ENCODE peak calls at places on chromosomes 7 and 10, in eight cellular contexts. One of them, this sample, is unnamed.

GRCh38 chr10:24256619-24257018 is 47.7 kb downstream of the KIAA1217 start:
- DNase-seq in GM10248: no peak
- DNase-seq in stimulated activated CD8-positive, alpha-beta memory T cell treated with anti-CD3 and anti-CD28 coated beads, Interleukin-2, amount 100 ng/mL, for 1 hour: no peak
- DNase-seq in kidney epithelial cell: no peak
- DNase-seq in heart right ventricle: no peak
- DNase-seq in NCI-H510A: no peak
- DNase-seq in fibroblast of pulmonary artery: no peak
- DNase-seq in breast epithelium: no peak
- DNase-seq in this sample: no peak

GRCh38 chr10:111874586-111874985 is 309.0 kb downstream of the GPAM start:
- DNase-seq in heart right ventricle: no peak
- DNase-seq in fibroblast of pulmonary artery: no peak
- DNase-seq in breast epithelium: no peak
- DNase-seq in kidney epithelial cell: no peak
- DNase-seq in GM10248: no peak
- DNase-seq in stimulated activated CD8-positive, alpha-beta memory T cell treated with anti-CD3 and anti-CD28 coated beads, Interleukin-2, amount 100 ng/mL, for 1 hour: no peak
- DNase-seq in NCI-H510A: no peak
- DNase-seq in this sample: no peak

GRCh38 chr10:89521368-89521767 is 14.0 kb downstream of the SLC16A12 start:
- DNase-seq in heart right ventricle: peak; percentile 60
- DNase-seq in stimulated activated CD8-positive, alpha-beta memory T cell treated with anti-CD3 and anti-CD28 coated beads, Interleukin-2, amount 100 ng/mL, for 1 hour: no peak
- DNase-seq in kidney epithelial cell: no peak
- DNase-seq in breast epithelium: no peak
- DNase-seq in fibroblast of pulmonary artery: no peak
- DNase-seq in NCI-H510A: no peak
- DNase-seq in GM10248: no peak
- DNase-seq in this sample: no peak

GRCh38 chr10:91672021-91672608 is 39.2 kb upstream of the PPP1R3C start:
- DNase-seq in NCI-H510A: peak; percentile 64
- DNase-seq in fibroblast of pulmonary artery: peak; percentile 64
- DNase-seq in breast epithelium: no peak
- DNase-seq in stimulated activated CD8-positive, alpha-beta memory T cell treated with anti-CD3 and anti-CD28 coated beads, Interleukin-2, amount 100 ng/mL, for 1 hour: no peak
- DNase-seq in kidney epithelial cell: no peak
- DNase-seq in GM10248: no peak
- DNase-seq in heart right ventricle: no peak
- DNase-seq in this sample: peak; percentile 87

GRCh38 chr10:3131098-3131497 is 41.5 kb downstream of the PITRM1 start:
- DNase-seq in heart right ventricle: no peak
- DNase-seq in GM10248: no peak
- DNase-seq in breast epithelium: no peak
- DNase-seq in kidney epithelial cell: peak; percentile 25
- DNase-seq in NCI-H510A: no peak
- DNase-seq in stimulated activated CD8-positive, alpha-beta memory T cell treated with anti-CD3 and anti-CD28 coated beads, Interleukin-2, amount 100 ng/mL, for 1 hour: no peak
- DNase-seq in fibroblast of pulmonary artery: peak; percentile 43
- DNase-seq in this sample: no peak

GRCh38 chr10:95756061-95756751 is at the start of gene ENTPD1:
- DNase-seq in stimulated activated CD8-positive, alpha-beta memory T cell treated with anti-CD3 and anti-CD28 coated beads, Interleukin-2, amount 100 ng/mL, for 1 hour: no peak
- DNase-seq in NCI-H510A: no peak
- DNase-seq in heart right ventricle: peak; percentile 19
- DNase-seq in fibroblast of pulmonary artery: peak; percentile 67
- DNase-seq in breast epithelium: no peak
- DNase-seq in GM10248: peak; percentile 35
- DNase-seq in kidney epithelial cell: no peak
- DNase-seq in this sample: no peak

GRCh38 chr10:33365314-33365713 is 30.8 kb upstream of the NRP1 start:
- DNase-seq in NCI-H510A: no peak
- DNase-seq in fibroblast of pulmonary artery: no peak
- DNase-seq in breast epithelium: no peak
- DNase-seq in GM10248: no peak
- DNase-seq in kidney epithelial cell: no peak
- DNase-seq in heart right ventricle: no peak
- DNase-seq in stimulated activated CD8-positive, alpha-beta memory T cell treated with anti-CD3 and anti-CD28 coated beads, Interleukin-2, amount 100 ng/mL, for 1 hour: no peak
- DNase-seq in this sample: peak; percentile 1

GRCh38 chr7:2921748-2922147 is 77.6 kb upstream of the GNA12 start:
- DNase-seq in NCI-H510A: no peak
- DNase-seq in fibroblast of pulmonary artery: no peak
- DNase-seq in heart right ventricle: no peak
- DNase-seq in breast epithelium: no peak
- DNase-seq in stimulated activated CD8-positive, alpha-beta memory T cell treated with anti-CD3 and anti-CD28 coated beads, Interleukin-2, amount 100 ng/mL, for 1 hour: no peak
- DNase-seq in GM10248: no peak
- DNase-seq in kidney epithelial cell: no peak
- DNase-seq in this sample: no peak

GRCh38 chr7:88027724-88028123 is 93.7 kb downstream of the ADAM22 start:
- DNase-seq in fibroblast of pulmonary artery: no peak
- DNase-seq in GM10248: no peak
- DNase-seq in heart right ventricle: no peak
- DNase-seq in NCI-H510A: no peak
- DNase-seq in kidney epithelial cell: no peak
- DNase-seq in breast epithelium: no peak
- DNase-seq in stimulated activated CD8-positive, alpha-beta memory T cell treated with anti-CD3 and anti-CD28 coated beads, Interleukin-2, amount 100 ng/mL, for 1 hour: no peak
- DNase-seq in this sample: no peak

GRCh38 chr7:50657912-50658311 is 92.7 kb upstream of the DDC start:
- DNase-seq in NCI-H510A: no peak
- DNase-seq in GM10248: no peak
- DNase-seq in kidney epithelial cell: no peak
- DNase-seq in breast epithelium: no peak
- DNase-seq in fibroblast of pulmonary artery: no peak
- DNase-seq in heart right ventricle: no peak
- DNase-seq in stimulated activated CD8-positive, alpha-beta memory T cell treated with anti-CD3 and anti-CD28 coated beads, Interleukin-2, amount 100 ng/mL, for 1 hour: no peak
- DNase-seq in this sample: no peak

GRCh38 chr7:17937506-17938115 is 2.7 kb downstream of the SNX13 start:
- DNase-seq in fibroblast of pulmonary artery: no peak
- DNase-seq in NCI-H510A: no peak
- DNase-seq in breast epithelium: no peak
- DNase-seq in GM10248: no peak
- DNase-seq in kidney epithelial cell: no peak
- DNase-seq in heart right ventricle: no peak
- DNase-seq in stimulated activated CD8-positive, alpha-beta memory T cell treated with anti-CD3 and anti-CD28 coated beads, Interleukin-2, amount 100 ng/mL, for 1 hour: no peak
- DNase-seq in this sample: no peak

GRCh38 chr7:16989883-16990413 is 108.2 kb upstream of the AGR3 start:
- DNase-seq in heart right ventricle: peak; percentile 55
- DNase-seq in GM10248: no peak
- DNase-seq in stimulated activated CD8-positive, alpha-beta memory T cell treated with anti-CD3 and anti-CD28 coated beads, Interleukin-2, amount 100 ng/mL, for 1 hour: no peak
- DNase-seq in kidney epithelial cell: peak; percentile 39
- DNase-seq in NCI-H510A: peak; percentile 57
- DNase-seq in breast epithelium: peak; percentile 85
- DNase-seq in fibroblast of pulmonary artery: peak; percentile 98
- DNase-seq in this sample: peak; percentile 90

GRCh38 chr10:112754001-112754411 is 196.0 kb upstream of the TCF7L2 start:
- DNase-seq in GM10248: no peak
- DNase-seq in fibroblast of pulmonary artery: peak; percentile 69
- DNase-seq in stimulated activated CD8-positive, alpha-beta memory T cell treated with anti-CD3 and anti-CD28 coated beads, Interleukin-2, amount 100 ng/mL, for 1 hour: no peak
- DNase-seq in NCI-H510A: no peak
- DNase-seq in kidney epithelial cell: no peak
- DNase-seq in heart right ventricle: no peak
- DNase-seq in breast epithelium: no peak
- DNase-seq in this sample: no peak

GRCh38 chr10:75283150-75284096 is 47.7 kb upstream of the COMTD1 start:
- DNase-seq in kidney epithelial cell: no peak
- DNase-seq in fibroblast of pulmonary artery: peak; percentile 48
- DNase-seq in stimulated activated CD8-positive, alpha-beta memory T cell treated with anti-CD3 and anti-CD28 coated beads, Interleukin-2, amount 100 ng/mL, for 1 hour: no peak
- DNase-seq in heart right ventricle: no peak
- DNase-seq in breast epithelium: no peak
- DNase-seq in GM10248: no peak
- DNase-seq in NCI-H510A: no peak
- DNase-seq in this sample: no peak

GRCh38 chr10:64113796-64114195 is 592.6 kb downstream of the REEP3 start:
- DNase-seq in breast epithelium: no peak
- DNase-seq in stimulated activated CD8-positive, alpha-beta memory T cell treated with anti-CD3 and anti-CD28 coated beads, Interleukin-2, amount 100 ng/mL, for 1 hour: no peak
- DNase-seq in GM10248: no peak
- DNase-seq in fibroblast of pulmonary artery: no peak
- DNase-seq in NCI-H510A: no peak
- DNase-seq in heart right ventricle: no peak
- DNase-seq in kidney epithelial cell: no peak
- DNase-seq in this sample: no peak

GRCh38 chr7:155652156-155653124 is 8.0 kb downstream of the RBM33 start:
- DNase-seq in breast epithelium: no peak
- DNase-seq in heart right ventricle: no peak
- DNase-seq in kidney epithelial cell: no peak
- DNase-seq in fibroblast of pulmonary artery: no peak
- DNase-seq in stimulated activated CD8-positive, alpha-beta memory T cell treated with anti-CD3 and anti-CD28 coated beads, Interleukin-2, amount 100 ng/mL, for 1 hour: no peak
- DNase-seq in NCI-H510A: no peak
- DNase-seq in GM10248: no peak
- DNase-seq in this sample: no peak

GRCh38 chr7:6394114-6394513 is 53.6 kb downstream of the DAGLB start:
- DNase-seq in heart right ventricle: no peak
- DNase-seq in breast epithelium: no peak
- DNase-seq in kidney epithelial cell: no peak
- DNase-seq in NCI-H510A: no peak
- DNase-seq in stimulated activated CD8-positive, alpha-beta memory T cell treated with anti-CD3 and anti-CD28 coated beads, Interleukin-2, amount 100 ng/mL, for 1 hour: no peak
- DNase-seq in GM10248: no peak
- DNase-seq in fibroblast of pulmonary artery: no peak
- DNase-seq in this sample: no peak

GRCh38 chr7:22357311-22358175 is 589 bp upstream of the RAPGEF5 start:
- DNase-seq in breast epithelium: no peak
- DNase-seq in kidney epithelial cell: peak; percentile 61
- DNase-seq in heart right ventricle: peak; percentile 21
- DNase-seq in GM10248: no peak
- DNase-seq in NCI-H510A: no peak
- DNase-seq in stimulated activated CD8-positive, alpha-beta memory T cell treated with anti-CD3 and anti-CD28 coated beads, Interleukin-2, amount 100 ng/mL, for 1 hour: no peak
- DNase-seq in fibroblast of pulmonary artery: peak; percentile 3
- DNase-seq in this sample: peak; percentile 93

GRCh38 chr7:106737202-106737562 is 76.2 kb upstream of the CCDC71L start:
- DNase-seq in heart right ventricle: no peak
- DNase-seq in fibroblast of pulmonary artery: peak; percentile 77
- DNase-seq in kidney epithelial cell: no peak
- DNase-seq in NCI-H510A: no peak
- DNase-seq in stimulated activated CD8-positive, alpha-beta memory T cell treated with anti-CD3 and anti-CD28 coated beads, Interleukin-2, amount 100 ng/mL, for 1 hour: no peak
- DNase-seq in GM10248: no peak
- DNase-seq in breast epithelium: no peak
- DNase-seq in this sample: peak; percentile 31

GRCh38 chr10:17430647-17431355 is 23.6 kb downstream of the ST8SIA6 start:
- DNase-seq in stimulated activated CD8-positive, alpha-beta memory T cell treated with anti-CD3 and anti-CD28 coated beads, Interleukin-2, amount 100 ng/mL, for 1 hour: no peak
- DNase-seq in kidney epithelial cell: peak; percentile 18
- DNase-seq in heart right ventricle: peak; percentile 82
- DNase-seq in NCI-H510A: no peak
- DNase-seq in fibroblast of pulmonary artery: peak; percentile 84
- DNase-seq in GM10248: peak; percentile 40
- DNase-seq in breast epithelium: peak; percentile 81
- DNase-seq in this sample: peak; percentile 18

GRCh38 chr7:149196705-149197171 is 1.4 kb downstream of the ZNF282 start:
- DNase-seq in NCI-H510A: no peak
- DNase-seq in stimulated activated CD8-positive, alpha-beta memory T cell treated with anti-CD3 and anti-CD28 coated beads, Interleukin-2, amount 100 ng/mL, for 1 hour: no peak
- DNase-seq in kidney epithelial cell: no peak
- DNase-seq in fibroblast of pulmonary artery: no peak
- DNase-seq in breast epithelium: no peak
- DNase-seq in GM10248: peak; percentile 38
- DNase-seq in heart right ventricle: no peak
- DNase-seq in this sample: no peak

GRCh38 chr10:25453619-25454018 is 278.8 kb downstream of the GPR158 start:
- DNase-seq in stimulated activated CD8-positive, alpha-beta memory T cell treated with anti-CD3 and anti-CD28 coated beads, Interleukin-2, amount 100 ng/mL, for 1 hour: no peak
- DNase-seq in breast epithelium: no peak
- DNase-seq in NCI-H510A: no peak
- DNase-seq in GM10248: no peak
- DNase-seq in kidney epithelial cell: no peak
- DNase-seq in heart right ventricle: no peak
- DNase-seq in fibroblast of pulmonary artery: no peak
- DNase-seq in this sample: no peak

GRCh38 chr10:73577788-73578187 is 13.4 kb downstream of the USP54 start:
- DNase-seq in GM10248: no peak
- DNase-seq in kidney epithelial cell: no peak
- DNase-seq in heart right ventricle: peak; percentile 80
- DNase-seq in NCI-H510A: no peak
- DNase-seq in stimulated activated CD8-positive, alpha-beta memory T cell treated with anti-CD3 and anti-CD28 coated beads, Interleukin-2, amount 100 ng/mL, for 1 hour: no peak
- DNase-seq in breast epithelium: peak; percentile 75
- DNase-seq in fibroblast of pulmonary artery: peak; percentile 59
- DNase-seq in this sample: no peak

GRCh38 chr7:5197811-5198210 is 7.8 kb downstream of the WIPI2 start:
- DNase-seq in heart right ventricle: no peak
- DNase-seq in breast epithelium: no peak
- DNase-seq in fibroblast of pulmonary artery: no peak
- DNase-seq in GM10248: no peak
- DNase-seq in NCI-H510A: no peak
- DNase-seq in stimulated activated CD8-positive, alpha-beta memory T cell treated with anti-CD3 and anti-CD28 coated beads, Interleukin-2, amount 100 ng/mL, for 1 hour: no peak
- DNase-seq in kidney epithelial cell: no peak
- DNase-seq in this sample: no peak

GRCh38 chr10:90742189-90742588 is 115.7 kb downstream of the HTR7 start:
- DNase-seq in breast epithelium: no peak
- DNase-seq in heart right ventricle: no peak
- DNase-seq in GM10248: no peak
- DNase-seq in fibroblast of pulmonary artery: peak; percentile 50
- DNase-seq in stimulated activated CD8-positive, alpha-beta memory T cell treated with anti-CD3 and anti-CD28 coated beads, Interleukin-2, amount 100 ng/mL, for 1 hour: no peak
- DNase-seq in NCI-H510A: no peak
- DNase-seq in kidney epithelial cell: peak; percentile 21
- DNase-seq in this sample: no peak

GRCh38 chr10:11746883-11747539 is 4.8 kb downstream of the ECHDC3 start:
- DNase-seq in kidney epithelial cell: no peak
- DNase-seq in GM10248: no peak
- DNase-seq in fibroblast of pulmonary artery: peak; percentile 23
- DNase-seq in heart right ventricle: no peak
- DNase-seq in NCI-H510A: no peak
- DNase-seq in stimulated activated CD8-positive, alpha-beta memory T cell treated with anti-CD3 and anti-CD28 coated beads, Interleukin-2, amount 100 ng/mL, for 1 hour: no peak
- DNase-seq in breast epithelium: no peak
- DNase-seq in this sample: no peak

GRCh38 chr10:84214612-84215235 is 10.6 kb downstream of the LRIT2 start:
- DNase-seq in NCI-H510A: no peak
- DNase-seq in kidney epithelial cell: no peak
- DNase-seq in stimulated activated CD8-positive, alpha-beta memory T cell treated with anti-CD3 and anti-CD28 coated beads, Interleukin-2, amount 100 ng/mL, for 1 hour: no peak
- DNase-seq in breast epithelium: no peak
- DNase-seq in GM10248: peak; percentile 68
- DNase-seq in fibroblast of pulmonary artery: no peak
- DNase-seq in heart right ventricle: no peak
- DNase-seq in this sample: no peak

GRCh38 chr7:44368885-44369284 is 43.5 kb upstream of the CAMK2B start:
- DNase-seq in kidney epithelial cell: no peak
- DNase-seq in stimulated activated CD8-positive, alpha-beta memory T cell treated with anti-CD3 and anti-CD28 coated beads, Interleukin-2, amount 100 ng/mL, for 1 hour: no peak
- DNase-seq in fibroblast of pulmonary artery: peak; percentile 37
- DNase-seq in NCI-H510A: no peak
- DNase-seq in heart right ventricle: no peak
- DNase-seq in breast epithelium: no peak
- DNase-seq in GM10248: no peak
- DNase-seq in this sample: no peak

GRCh38 chr10:125060851-125061556 is 99.4 kb downstream of the CTBP2 start:
- DNase-seq in GM10248: peak; percentile 49
- DNase-seq in fibroblast of pulmonary artery: peak; percentile 81
- DNase-seq in stimulated activated CD8-positive, alpha-beta memory T cell treated with anti-CD3 and anti-CD28 coated beads, Interleukin-2, amount 100 ng/mL, for 1 hour: no peak
- DNase-seq in kidney epithelial cell: peak; percentile 59
- DNase-seq in NCI-H510A: peak; percentile 33
- DNase-seq in heart right ventricle: peak; percentile 86
- DNase-seq in breast epithelium: peak; percentile 85
- DNase-seq in this sample: peak; percentile 41

GRCh38 chr10:3865565-3865964 is 80.6 kb upstream of the KLF6 start:
- DNase-seq in breast epithelium: no peak
- DNase-seq in stimulated activated CD8-positive, alpha-beta memory T cell treated with anti-CD3 and anti-CD28 coated beads, Interleukin-2, amount 100 ng/mL, for 1 hour: no peak
- DNase-seq in NCI-H510A: no peak
- DNase-seq in kidney epithelial cell: no peak
- DNase-seq in fibroblast of pulmonary artery: no peak
- DNase-seq in heart right ventricle: no peak
- DNase-seq in GM10248: no peak
- DNase-seq in this sample: no peak

GRCh38 chr7:156943091-156944041 is 6.1 kb upstream of the NOM1 start:
- DNase-seq in breast epithelium: peak; percentile 50
- DNase-seq in NCI-H510A: no peak
- DNase-seq in kidney epithelial cell: no peak
- DNase-seq in heart right ventricle: no peak
- DNase-seq in stimulated activated CD8-positive, alpha-beta memory T cell treated with anti-CD3 and anti-CD28 coated beads, Interleukin-2, amount 100 ng/mL, for 1 hour: no peak
- DNase-seq in GM10248: no peak
- DNase-seq in fibroblast of pulmonary artery: no peak
- DNase-seq in this sample: no peak

GRCh38 chr10:12656518-12657142 is 307.3 kb downstream of the CAMK1D start:
- DNase-seq in breast epithelium: no peak
- DNase-seq in stimulated activated CD8-positive, alpha-beta memory T cell treated with anti-CD3 and anti-CD28 coated beads, Interleukin-2, amount 100 ng/mL, for 1 hour: no peak
- DNase-seq in kidney epithelial cell: peak; percentile 44
- DNase-seq in fibroblast of pulmonary artery: peak; percentile 73
- DNase-seq in NCI-H510A: peak; percentile 16
- DNase-seq in GM10248: peak; percentile 75
- DNase-seq in heart right ventricle: no peak
- DNase-seq in this sample: peak; percentile 27

GRCh38 chr10:66586073-66586472 is 339.8 kb upstream of the LRRTM3 start:
- DNase-seq in fibroblast of pulmonary artery: peak; percentile 6
- DNase-seq in breast epithelium: no peak
- DNase-seq in heart right ventricle: no peak
- DNase-seq in GM10248: no peak
- DNase-seq in NCI-H510A: no peak
- DNase-seq in kidney epithelial cell: no peak
- DNase-seq in stimulated activated CD8-positive, alpha-beta memory T cell treated with anti-CD3 and anti-CD28 coated beads, Interleukin-2, amount 100 ng/mL, for 1 hour: no peak
- DNase-seq in this sample: no peak

GRCh38 chr7:114540291-114540690 is 125.7 kb downstream of the FOXP2 start:
- DNase-seq in GM10248: no peak
- DNase-seq in kidney epithelial cell: no peak
- DNase-seq in fibroblast of pulmonary artery: no peak
- DNase-seq in stimulated activated CD8-positive, alpha-beta memory T cell treated with anti-CD3 and anti-CD28 coated beads, Interleukin-2, amount 100 ng/mL, for 1 hour: no peak
- DNase-seq in NCI-H510A: no peak
- DNase-seq in breast epithelium: no peak
- DNase-seq in heart right ventricle: no peak
- DNase-seq in this sample: no peak

This sample was measured in NCI-H226.